ENCODE peak calls at places on chromosomes 16 and 17, in seven cellular contexts. S, T, F, Q, K, M and Y are unnamed samples.
A peak's percentile ranks its signal among the peaks of the same experiment; 100 is the strongest.

GRCh38 chr16:70805380-70805779 is 4.4 kb upstream of the VAC14 start:
- DNase-seq in Q (no peak), T (no peak), F (no peak), K (no peak), S (no peak), M (no peak), Y (no peak)

GRCh38 chr16:69889295-69889964 is 61.7 kb upstream of the CLEC18A start:
- DNase-seq in M (no peak), T (no peak), F (no peak), K (no peak), Q (no peak), S (no peak), Y (no peak)

GRCh38 chr17:50037321-50038107 is 18.4 kb upstream of the ITGA3 start:
- DNase-seq in K (no peak), T (peak; percentile 93), Q (peak; percentile 93), S (no peak), M (no peak), F (no peak), Y (no peak)

GRCh38 chr17:65553009-65553645 is 8.3 kb downstream of the AXIN2 start:
- DNase-seq in T (no peak), M (no peak), F (no peak), K (no peak), S (no peak), Q (peak; percentile 56), Y (no peak)

GRCh38 chr16:49493836-49494235 is 120.2 kb downstream of the C16orf78 start:
- DNase-seq in Q (no peak), S (no peak), K (no peak), M (no peak), F (no peak), T (no peak), Y (no peak)

GRCh38 chr17:34601431-34601830 is 22.0 kb downstream of the TMEM132E start:
- DNase-seq in K (no peak), F (no peak), Q (no peak), T (no peak), S (peak; percentile 89), M (no peak), Y (no peak)

GRCh38 chr17:57106107-57106835 is 21.2 kb downstream of the AKAP1 start:
- DNase-seq in Q (no peak), F (peak; percentile 45), S (peak; percentile 50), M (no peak), T (peak; percentile 25), K (no peak), Y (peak; percentile 64)

GRCh38 chr17:1561420-1562177 is 993 bp downstream of the PITPNA start:
- DNase-seq in Q (peak; percentile 23), M (peak; percentile 22), F (no peak), K (no peak), T (no peak), S (no peak), Y (no peak)

GRCh38 chr16:84199861-84200260 is 8.9 kb downstream of the ADAD2 start:
- DNase-seq in T (peak; percentile 74), K (no peak), F (no peak), Q (peak; percentile 43), S (no peak), M (no peak), Y (no peak)

GRCh38 chr17:65698381-65699061 is 137.1 kb upstream of the AXIN2 start:
- DNase-seq in K (no peak), T (no peak), F (no peak), Q (peak; percentile 59), M (no peak), S (no peak), Y (no peak)

GRCh38 chr17:80006339-80006720 is 29.3 kb downstream of the TBC1D16 start:
- DNase-seq in Q (no peak), S (no peak), T (no peak), K (no peak), F (no peak), M (no peak), Y (no peak)

GRCh38 chr17:74760404-74761105 is 12.1 kb downstream of the NHERF1 start:
- DNase-seq in S (peak; percentile 60), F (no peak), K (no peak), M (no peak), Q (no peak), T (no peak), Y (no peak)

GRCh38 chr16:50323335-50324011 is 45.3 kb downstream of the BRD7 start:
- DNase-seq in S (no peak), Q (peak; percentile 48), F (peak; percentile 16), T (peak; percentile 51), M (no peak), K (no peak), Y (peak; percentile 21)

GRCh38 chr16:81798311-81799137 is 19.4 kb downstream of the PLCG2 start:
- DNase-seq in S (no peak), Q (no peak), F (no peak), K (no peak), T (no peak), M (no peak), Y (no peak)

GRCh38 chr17:59275618-59276017 is 55.3 kb downstream of the GDPD1 start:
- DNase-seq in T (no peak), S (no peak), F (no peak), M (no peak), K (no peak), Q (no peak), Y (no peak)

GRCh38 chr17:58565389-58566311 is 51.2 kb upstream of the MTMR4 start:
- DNase-seq in Q (no peak), S (no peak), M (no peak), T (no peak), F (no peak), K (no peak), Y (no peak)

GRCh38 chr17:39092672-39093250 is 58.7 kb downstream of the PLXDC1 start:
- DNase-seq in K (no peak), T (no peak), M (no peak), S (no peak), F (no peak), Q (no peak), Y (no peak)

GRCh38 chr17:13480877-13481276 is 120.9 kb downstream of the HS3ST3A1 start:
- DNase-seq in T (no peak), F (no peak), M (no peak), Q (no peak), S (no peak), K (no peak), Y (no peak)

GRCh38 chr17:46979023-46979870 is at the start of gene RPRML:
- DNase-seq in S (peak; percentile 42), K (no peak), T (no peak), Q (peak; percentile 46), F (no peak), M (no peak), Y (no peak)

GRCh38 chr17:49108318-49108717 is 24.3 kb upstream of the B4GALNT2 start:
- DNase-seq in T (peak; percentile 52), F (no peak), M (no peak), S (no peak), K (no peak), Q (peak; percentile 90), Y (no peak)